ENCODE peak calls at places on chromosomes 6 and 20, in eight cellular contexts. V is WTC11, E is PC-9, M is posterior cingulate gyrus, W is T-helper 9 cell, B is HEK293T, R is fibroblast of the conjunctiva, T is heart right ventricle. S is an unnamed sample.

GRCh38 chr6:137399949-137400443 is 94.2 kb downstream of the OLIG3 start:
- DNase-seq in V (peak; percentile 21), E (no peak), M (no peak), W (no peak), B (no peak), R (no peak), T (no peak), S (no peak)

GRCh38 chr20:44070139-44070900 is 116.7 kb downstream of the JPH2 start:
- DNase-seq in V (no peak), E (no peak), M (no peak), W (peak; percentile 18), B (no peak), R (no peak), T (no peak), S (no peak)

GRCh38 chr20:57440678-57441509 is 49.7 kb downstream of the RBM38 start:
- DNase-seq in V (peak; percentile 25), E (no peak), M (peak; percentile 95), W (no peak), B (no peak), R (peak; percentile 26), T (peak; percentile 86), S (peak; percentile 89)

GRCh38 chr6:166775923-166776220 is 148.8 kb upstream of the RPS6KA2 start:
- DNase-seq in V (no peak), E (no peak), M (no peak), W (no peak), B (no peak), R (no peak), T (no peak), S (no peak)

GRCh38 chr6:153015094-153015645 is 12.7 kb upstream of the MTRF1L start:
- DNase-seq in V (no peak), E (no peak), M (no peak), W (no peak), B (no peak), R (no peak), T (no peak), S (no peak)

GRCh38 chr20:37390891-37391525 is 45.1 kb downstream of the SRC start:
- DNase-seq in V (no peak), E (no peak), M (peak; percentile 50), W (no peak), B (no peak), R (no peak), T (no peak), S (no peak)

GRCh38 chr6:54801669-54802068 is 44.9 kb upstream of the FAM83B start:
- DNase-seq in V (no peak), E (no peak), M (no peak), W (no peak), B (peak; percentile 20), R (peak; percentile 77), T (no peak), S (no peak)

GRCh38 chr6:42320762-42321161 is 103.1 kb upstream of the MRPS10 start:
- DNase-seq in V (no peak), E (no peak), M (no peak), W (no peak), B (no peak), R (no peak), T (no peak), S (no peak)

GRCh38 chr20:2756056-2756611 is 44.3 kb downstream of the CPXM1 start:
- DNase-seq in V (peak; percentile 77), E (peak; percentile 50), M (no peak), W (no peak), B (peak; percentile 65), R (peak; percentile 39), T (no peak), S (no peak)